ENCODE peak calls at places on chromosome 3, in four cellular contexts. F is mesenchymal stem cell, G is mammary epithelial cell, O is DND-41. X is an unnamed sample.

GRCh38 chr3:54349231-54349647 is 226.9 kb downstream of the CACNA2D3 start:
- DNase-seq in F (no peak), G (no peak), O (no peak), X (peak)

GRCh38 chr3:142578309-142579223 is at the start of gene ATR:
- DNase-seq in F (peak), G (peak), O (peak), X (peak)

GRCh38 chr3:99627062-99627826 is 11.2 kb upstream of the COL8A1 start:
- DNase-seq in F (no peak), G (peak), O (no peak), X (peak)

GRCh38 chr3:149383703-149384102 is 6.3 kb upstream of the TM4SF1 start:
- DNase-seq in F (no peak), G (no peak), O (no peak), X (no peak)

GRCh38 chr3:15812183-15812582 is 14.4 kb upstream of the ANKRD28 start:
- DNase-seq in F (peak), G (peak), O (no peak), X (no peak)

GRCh38 chr3:113436794-113437193 is 4.5 kb downstream of the CFAP44 start:
- DNase-seq in F (peak), G (peak), O (no peak), X (peak)

GRCh38 chr3:143763568-143764162 is 84.6 kb downstream of the SLC9A9 start:
- DNase-seq in F (peak), G (no peak), O (no peak), X (peak)

GRCh38 chr3:141407043-141407442 is 38.7 kb downstream of the ZBTB38 start:
- DNase-seq in F (peak), G (no peak), O (no peak), X (peak)

GRCh38 chr3:75332784-75333183 is 331.3 kb upstream of the FRG2C start:
- DNase-seq in F (no peak), G (no peak), O (no peak), X (peak)

GRCh38 chr3:128730521-128730920 is 4.5 kb downstream of the RAB7A start:
- DNase-seq in F (no peak), G (no peak), O (no peak), X (no peak)

GRCh38 chr3:156492801-156493261 is 62.1 kb downstream of the SSR3 start:
- DNase-seq in F (no peak), G (no peak), O (no peak), X (peak)

GRCh38 chr3:150761831-150762661 is 923 bp downstream of the SIAH2 start:
- DNase-seq in F (peak), G (peak), O (peak), X (peak)

GRCh38 chr3:63920001-63920400 is 7.8 kb upstream of the SCAANT1 start:
- DNase-seq in F (no peak), G (no peak), O (no peak), X (no peak)

GRCh38 chr3:107598926-107599754 is 76.4 kb downstream of the BBX start:
- DNase-seq in F (peak), G (peak), O (peak), X (peak)

GRCh38 chr3:41404601-41405000 is 205.3 kb downstream of the CTNNB1 start:
- DNase-seq in F (no peak), G (peak), O (no peak), X (no peak)

GRCh38 chr3:102016417-102016816 is 167.1 kb downstream of the NFKBIZ start:
- DNase-seq in F (no peak), G (no peak), O (no peak), X (no peak)

GRCh38 chr3:102483556-102483955 is 48.7 kb downstream of the ZPLD1 start:
- DNase-seq in F (no peak), G (peak), O (no peak), X (no peak)

GRCh38 chr3:31724681-31725080 is 192.0 kb downstream of the STT3B start:
- DNase-seq in F (peak), G (peak), O (no peak), X (peak)

GRCh38 chr3:182637350-182638197 is 155.7 kb upstream of the ATP11B start:
- DNase-seq in F (no peak), G (no peak), O (no peak), X (no peak)

GRCh38 chr3:71035886-71036285 is 547.6 kb downstream of the FOXP1 start:
- DNase-seq in F (peak), G (no peak), O (no peak), X (no peak)

GRCh38 chr3:64612916-64613526 is 74.8 kb downstream of the ADAMTS9 start:
- DNase-seq in F (no peak), G (no peak), O (no peak), X (no peak)

GRCh38 chr3:14630404-14631100 is 21.0 kb upstream of the CCDC174 start:
- DNase-seq in F (no peak), G (no peak), O (no peak), X (no peak)

GRCh38 chr3:11712646-11713045 is 68.9 kb upstream of the VGLL4 start:
- DNase-seq in F (no peak), G (no peak), O (no peak), X (no peak)

GRCh38 chr3:27576171-27576570 is 92.0 kb upstream of the SLC4A7 start:
- DNase-seq in F (no peak), G (no peak), O (no peak), X (no peak)

GRCh38 chr3:159244927-159245326 is 443.1 kb downstream of the MFSD1 start:
- DNase-seq in F (no peak), G (no peak), O (no peak), X (peak)

GRCh38 chr3:59142581-59142980 is 92.8 kb upstream of the CFAP20DC start:
- DNase-seq in F (no peak), G (peak), O (no peak), X (peak)

GRCh38 chr3:181616088-181617070 is 95.3 kb upstream of the SOX2 start:
- DNase-seq in F (no peak), G (no peak), O (no peak), X (no peak)

GRCh38 chr3:37093481-37093880 is 80.9 kb downstream of the LRRFIP2 start:
- DNase-seq in F (no peak), G (no peak), O (no peak), X (peak)

GRCh38 chr3:73576995-73577394 is 47.7 kb downstream of the PDZRN3 start:
- DNase-seq in F (peak), G (peak), O (no peak), X (peak)

GRCh38 chr3:72887378-72887722 is 496 bp upstream of the GXYLT2 start:
- DNase-seq in F (no peak), G (no peak), O (no peak), X (peak)

GRCh38 chr3:52531636-52532516 is 1.8 kb downstream of the NT5DC2 start:
- DNase-seq in F (no peak), G (no peak), O (no peak), X (no peak)

GRCh38 chr3:172892158-172892557 is 141.6 kb downstream of the ECT2 start:
- DNase-seq in F (peak), G (peak), O (no peak), X (peak)

GRCh38 chr3:66398228-66399025 is 102.4 kb downstream of the LRIG1 start:
- DNase-seq in F (no peak), G (peak), O (no peak), X (no peak)

GRCh38 chr3:11185564-11186317 is 31.4 kb downstream of the HRH1 start:
- DNase-seq in F (peak), G (peak), O (no peak), X (peak)

GRCh38 chr3:183862610-183863009 is 22.1 kb downstream of the PARL start:
- DNase-seq in F (no peak), G (no peak), O (no peak), X (no peak)

GRCh38 chr3:155217591-155217990 is 75.9 kb downstream of the STRIT1 start:
- DNase-seq in F (peak), G (peak), O (no peak), X (peak)

GRCh38 chr3:10023587-10024310 is 2.5 kb upstream of the FANCD2 start:
- DNase-seq in F (peak), G (peak), O (no peak), X (peak)

GRCh38 chr3:115876860-115877646 is 253.7 kb downstream of the GAP43 start:
- DNase-seq in F (no peak), G (no peak), O (no peak), X (peak)
- H3K4me2 ChIP-seq in F (no peak), G (peak), O (no peak), X (no peak)

DNA sequence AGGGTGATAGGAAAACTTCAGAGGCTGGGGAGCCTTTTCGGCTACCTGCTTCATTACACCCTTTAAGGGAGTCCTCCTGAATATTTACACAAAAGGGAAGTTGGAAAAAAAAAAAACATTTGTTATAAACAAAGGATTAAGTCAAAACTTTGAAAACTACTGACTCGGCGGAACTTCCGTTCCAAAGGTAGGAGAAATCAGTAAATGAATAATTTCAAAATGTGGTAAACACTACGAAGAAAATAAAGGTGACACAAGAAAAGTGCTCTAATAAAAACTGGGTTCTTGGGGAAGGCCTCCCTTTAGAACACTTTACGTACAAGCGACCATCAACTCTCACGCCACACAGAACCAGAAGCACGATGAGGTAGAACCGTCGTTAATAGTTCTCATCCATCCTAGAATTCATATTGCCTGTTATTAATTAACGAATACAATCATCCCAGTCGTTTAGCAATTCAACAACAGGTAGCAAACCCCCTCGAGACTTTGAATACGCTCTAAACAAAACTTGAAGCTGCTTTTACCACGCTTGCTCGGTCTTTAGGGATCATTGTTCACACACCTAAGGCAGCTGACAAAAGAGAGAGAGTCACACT is 867 bp downstream of the SMARCC1 start:
- DNase-seq in F (peak), G (no peak), O (no peak), X (peak)
- H2AFZ ChIP-seq in F (peak), G (peak), O (peak), X (peak)

GRCh38 chr3:123941150-123941941 is 19.7 kb downstream of the CCDC14 start:
- DNase-seq in F (no peak), G (no peak), O (no peak), X (peak)
- H3K4me2 ChIP-seq in F (no peak), G (no peak), O (no peak), X (no peak)

GRCh38 chr3:112197131-112197530 is 64.1 kb upstream of the GCSAM start:
- DNase-seq in F (no peak), G (no peak), O (no peak), X (no peak)

GRCh38 chr3:112200317-112200666 is 67.2 kb upstream of the GCSAM start:
- DNase-seq in F (no peak), G (no peak), O (no peak), X (no peak)

GRCh38 chr3:112199622-112200316 is 66.7 kb upstream of the GCSAM start:
- DNase-seq in F (no peak), G (peak), O (no peak), X (no peak)
- H2AFZ ChIP-seq in F (no peak), G (no peak), O (no peak), X (no peak)

DNA sequence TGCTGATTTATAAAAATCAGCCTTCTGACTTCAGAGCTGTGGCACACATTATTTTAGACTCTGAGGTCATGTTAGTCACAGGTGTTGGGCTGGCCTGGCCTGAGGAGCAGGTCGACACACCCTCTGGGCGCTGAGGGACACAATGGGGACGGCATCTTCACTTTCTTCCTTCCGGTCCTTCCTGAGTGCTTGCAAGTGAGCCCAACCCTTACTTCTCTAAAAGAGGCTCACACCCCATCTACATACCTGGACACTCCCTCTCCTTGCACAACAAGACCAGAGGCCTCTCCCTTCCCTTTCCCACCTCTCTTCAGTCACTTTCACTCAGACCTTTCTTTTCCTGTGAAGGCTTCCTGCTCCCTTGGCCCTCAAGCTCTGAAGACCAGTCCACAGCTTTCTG is 85.4 kb downstream of the XXYLT1 start:
- DNase-seq in F (no peak), G (peak), O (no peak), X (no peak)
- H3K4me2 ChIP-seq in F (no peak), G (peak), O (no peak), X (no peak)

DNA sequence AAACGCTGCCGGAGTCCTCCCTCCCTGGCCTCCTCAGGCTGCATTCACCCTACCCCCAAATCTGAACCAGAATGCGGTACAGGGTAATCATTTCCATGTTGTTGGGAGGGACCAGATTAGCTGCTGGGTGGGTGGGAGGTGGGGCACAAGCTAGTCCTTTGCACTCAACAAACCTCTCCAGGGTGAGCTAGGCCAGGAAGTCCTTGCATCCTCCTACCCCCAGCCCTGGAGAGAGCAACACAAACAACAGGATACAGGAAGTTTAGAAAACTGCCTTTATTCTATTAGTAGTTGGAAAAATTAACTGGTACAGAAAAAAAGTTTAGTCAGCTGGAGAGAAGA is 702 bp upstream of the GPX1 start:
- DNase-seq in F (no peak), G (no peak), O (no peak), X (no peak)
- H2AFZ ChIP-seq in F (no peak), G (peak), O (peak), X (no peak)

GRCh38 chr3:115899535-115899934 is 276.2 kb downstream of the GAP43 start:
- DNase-seq in F (no peak), G (no peak), O (no peak), X (no peak)

GRCh38 chr3:115901008-115901407 is 277.7 kb downstream of the GAP43 start:
- DNase-seq in F (no peak), G (no peak), O (no peak), X (no peak)

GRCh38 chr3:115903843-115904242 is 280.5 kb downstream of the GAP43 start:
- DNase-seq in F (no peak), G (no peak), O (no peak), X (peak)

DNA sequence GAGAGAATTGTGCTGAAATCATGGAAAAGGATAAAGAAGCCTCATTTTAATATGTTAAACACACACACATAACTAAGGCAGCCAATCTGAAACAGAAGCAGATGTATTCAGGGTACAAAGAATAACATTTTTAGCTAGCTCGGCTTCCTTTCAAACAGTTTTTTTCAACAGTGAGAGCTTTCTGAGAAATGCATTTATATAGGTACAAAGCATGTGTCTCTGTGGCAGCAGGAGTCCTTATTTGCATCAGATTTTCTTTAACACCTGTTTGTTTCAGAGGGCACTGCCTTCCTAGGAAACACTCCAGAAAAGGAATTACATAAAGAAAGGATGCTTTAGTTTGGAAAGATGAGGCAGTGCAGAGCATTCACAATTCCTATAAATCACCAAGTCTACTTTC is 275.7 kb downstream of the GAP43 start:
- DNase-seq in F (no peak), G (no peak), O (no peak), X (no peak)
- H3K4me2 ChIP-seq in F (no peak), G (no peak), O (no peak), X (no peak)

X was measured in fibroblast of lung.